ENCODE peak calls at places on chromosomes 2 and 18, in four cellular contexts. K is H1, B is IMR-90, A is H9. V is an unnamed sample.

GRCh38 chr2:200795044-200795443 is 16.7 kb upstream of the BZW1 start:
- DNase-seq in A (peak), B (no peak), K (peak), V (peak)

GRCh38 chr18:39854291-39854690 is 2100.7 kb upstream of the PIK3C3 start:
- DNase-seq in B (no peak), A (no peak), K (no peak), V (no peak)

GRCh38 chr2:197011033-197011432 is 84.5 kb upstream of the PGAP1 start:
- DNase-seq in B (no peak), K (no peak), A (no peak), V (no peak)

GRCh38 chr2:46540496-46541342 is 61.4 kb downstream of the TMEM247 start:
- DNase-seq in K (no peak), B (peak), A (no peak), V (peak)

GRCh38 chr2:68134554-68134953 is 23.1 kb upstream of the PNO1 start:
- DNase-seq in A (no peak), B (no peak), K (no peak), V (peak)

GRCh38 chr2:70087703-70088507 is 628 bp downstream of the PCBP1 start:
- DNase-seq in B (peak), A (peak), K (peak), V (peak)

GRCh38 chr18:63366270-63366990 is 576 bp downstream of the KDSR start:
- DNase-seq in A (peak), K (peak), B (peak), V (peak)

GRCh38 chr2:108829916-108830315 is 43.3 kb downstream of the CCDC138 start:
- DNase-seq in A (no peak), K (no peak), B (no peak), V (no peak)

GRCh38 chr2:95024306-95024880 is 1.1 kb upstream of the MAL start:
- DNase-seq in B (no peak), A (no peak), K (no peak), V (no peak)

GRCh38 chr2:203808041-203808750 is 59.4 kb upstream of the CTLA4 start:
- DNase-seq in A (no peak), B (peak), K (no peak), V (peak)

GRCh38 chr18:74724186-74724585 is 126.5 kb downstream of the ZNF407 start:
- DNase-seq in K (no peak), A (no peak), B (peak), V (no peak)

GRCh38 chr18:74725690-74726089 is 128.0 kb downstream of the ZNF407 start:
- DNase-seq in A (no peak), K (no peak), B (no peak), V (no peak)

GRCh38 chr18:74718312-74718711 is 120.6 kb downstream of the ZNF407 start:
- DNase-seq in K (no peak), A (peak), B (no peak), V (peak)

DNA sequence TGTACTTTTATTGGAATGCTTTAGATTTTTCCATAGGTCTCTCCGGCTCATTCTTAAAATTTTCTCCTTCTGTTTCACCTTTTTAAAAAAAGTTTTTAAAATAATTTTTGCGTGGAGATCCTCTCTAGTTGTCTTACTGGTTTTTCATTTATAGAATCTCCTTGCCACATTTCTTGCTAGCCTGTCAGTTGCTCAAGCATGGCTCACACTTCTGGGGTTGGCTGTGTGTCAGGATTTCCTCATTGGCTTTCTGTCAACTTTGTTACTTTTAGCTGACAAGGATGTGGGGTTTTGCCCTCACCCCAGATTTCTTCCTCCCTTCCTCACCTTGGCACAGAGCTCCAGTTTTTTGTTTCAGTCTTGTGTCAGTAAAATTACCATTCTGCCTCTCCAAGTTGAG is 124.6 kb downstream of the ZNF407 start:
- DNase-seq in K (no peak), A (no peak), B (peak), V (no peak)
- H4K5ac ChIP-seq in K (no peak), A (no peak), B (no peak), V (no peak)

GRCh38 chr2:147865560-147865959 is 20.7 kb downstream of the ACVR2A start:
- DNase-seq in B (no peak), A (no peak), K (no peak), V (no peak)

GRCh38 chr2:147860009-147860408 is 15.2 kb downstream of the ACVR2A start:
- DNase-seq in A (peak), K (no peak), B (no peak), V (peak)

GRCh38 chr2:147862859-147863516 is 18.2 kb downstream of the ACVR2A start:
- DNase-seq in K (no peak), B (no peak), A (no peak), V (no peak)

GRCh38 chr2:147867050-147867449 is 22.2 kb downstream of the ACVR2A start:
- DNase-seq in B (no peak), K (no peak), A (no peak), V (no peak)

GRCh38 chr2:147863835-147864234 is 19.0 kb downstream of the ACVR2A start:
- DNase-seq in K (no peak), A (no peak), B (no peak), V (no peak)
- H4K5ac ChIP-seq in K (no peak), A (no peak), B (no peak), V (no peak)

DNA sequence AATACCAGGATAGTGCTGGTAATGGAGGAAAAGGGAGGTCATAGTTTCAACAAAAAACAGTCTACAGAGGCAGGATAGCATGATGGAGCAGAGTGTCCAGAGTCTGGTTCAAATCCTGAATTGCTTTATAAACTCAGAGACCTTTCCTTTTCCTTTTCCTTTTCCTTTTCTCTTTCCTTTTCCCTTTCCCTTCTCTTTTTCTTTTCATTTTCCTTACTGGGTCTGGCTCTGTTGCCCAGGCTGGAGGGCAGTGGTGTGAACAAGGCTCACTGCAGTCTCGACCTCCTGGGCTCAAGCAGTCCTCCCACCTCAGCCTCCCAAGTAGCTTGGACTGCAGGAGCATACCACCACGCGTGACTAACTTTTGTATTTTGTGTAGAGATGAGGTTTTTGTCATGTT is 31.7 kb downstream of the GIGYF2 start:
- DNase-seq in K (no peak), A (no peak), B (no peak), V (no peak)
- H4K5ac ChIP-seq in K (no peak), A (no peak), B (no peak), V (no peak)

DNA sequence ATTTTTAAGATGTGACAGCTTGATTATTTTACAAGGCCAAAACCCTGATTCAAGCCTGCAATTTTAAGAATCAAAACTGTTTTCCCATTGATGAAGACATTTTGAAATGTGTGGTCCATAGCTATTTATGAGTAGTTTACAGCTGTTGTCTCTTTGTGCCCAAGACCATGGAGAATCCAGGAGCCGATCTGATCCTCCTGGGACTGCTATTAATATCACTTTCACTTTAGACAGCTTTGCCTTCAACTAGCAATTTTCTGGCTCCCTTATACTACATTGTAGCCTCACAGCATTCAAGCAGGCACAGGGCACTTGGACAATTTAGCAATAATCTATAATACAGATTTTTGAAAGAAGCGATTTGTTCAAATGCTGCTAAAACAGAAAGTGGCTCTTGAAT is 172.9 kb downstream of the SLC8A1 start:
- DNase-seq in A (no peak), K (no peak), B (peak), V (no peak)
- H4K5ac ChIP-seq in A (no peak), K (no peak), B (peak), V (no peak)

GRCh38 chr2:79940366-79940765 is 364.2 kb downstream of the LRRTM1 start:
- DNase-seq in B (no peak), A (no peak), K (no peak), V (no peak)

GRCh38 chr2:79936715-79937114 is 367.8 kb downstream of the LRRTM1 start:
- DNase-seq in K (no peak), B (no peak), A (no peak), V (no peak)

GRCh38 chr2:79935771-79936657 is 368.5 kb downstream of the LRRTM1 start:
- DNase-seq in K (no peak), A (peak), B (peak), V (peak)

GRCh38 chr2:79938648-79939047 is 365.9 kb downstream of the LRRTM1 start:
- DNase-seq in B (no peak), A (no peak), K (no peak), V (no peak)

GRCh38 chr2:79935046-79935729 is 369.4 kb downstream of the LRRTM1 start:
- DNase-seq in K (no peak), B (no peak), A (no peak), V (no peak)
- H4K5ac ChIP-seq in K (no peak), B (no peak), A (no peak), V (no peak)

GRCh38 chr2:128260239-128261138 is 58.2 kb downstream of the HS6ST1 start:
- DNase-seq in A (peak), B (peak), K (peak), V (peak)

GRCh38 chr2:128259585-128259984 is 59.1 kb downstream of the HS6ST1 start:
- DNase-seq in B (no peak), K (no peak), A (no peak), V (peak)

GRCh38 chr2:128262315-128263253 is 56.1 kb downstream of the HS6ST1 start:
- DNase-seq in A (no peak), B (no peak), K (no peak), V (no peak)

GRCh38 chr2:128263902-128264331 is 54.8 kb downstream of the HS6ST1 start:
- DNase-seq in A (no peak), B (no peak), K (peak), V (no peak)

DNA sequence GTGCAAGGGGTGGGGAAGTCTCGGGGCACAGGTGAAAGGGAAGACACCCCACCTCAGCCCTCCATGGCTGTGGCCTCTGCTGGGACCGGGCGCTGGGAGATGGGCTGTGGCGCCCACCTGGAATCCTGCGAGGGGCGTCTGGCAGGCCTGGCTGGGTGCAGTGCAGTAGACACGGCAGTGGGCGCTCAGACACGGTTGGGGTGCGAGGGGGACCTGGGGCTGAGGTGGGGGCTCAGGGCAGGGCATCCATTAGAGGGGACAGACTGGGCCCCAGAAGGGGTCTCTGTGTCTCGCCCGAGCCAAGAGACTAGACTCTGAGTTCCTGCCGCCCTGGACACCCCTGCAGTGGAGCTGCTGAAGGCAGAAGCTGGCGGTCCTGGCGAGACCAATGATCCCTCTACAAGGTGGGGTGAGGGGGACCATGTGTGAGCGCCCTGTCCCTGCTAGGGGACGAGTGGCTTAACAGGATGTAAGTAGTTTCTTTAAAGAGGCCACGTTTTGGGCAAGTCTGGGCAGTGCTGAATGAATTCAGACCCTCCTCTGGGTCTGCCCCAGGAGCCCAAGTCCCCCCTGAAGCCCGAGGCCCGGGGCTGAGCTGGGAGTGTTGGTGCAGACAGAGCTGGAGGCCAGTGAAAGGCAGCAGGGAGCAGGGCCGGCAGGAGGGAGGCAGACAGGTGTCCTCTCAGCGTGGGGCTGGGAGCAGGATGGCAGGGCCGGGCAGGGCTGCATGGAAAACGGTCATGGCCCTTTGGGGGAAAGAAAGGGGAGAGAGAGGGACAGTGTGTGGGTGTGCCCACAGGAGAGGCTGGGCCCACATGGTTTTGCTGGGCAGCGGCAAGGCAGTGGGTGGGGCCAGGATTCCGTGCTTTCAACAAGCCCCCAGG is 57.2 kb downstream of the HS6ST1 start:
- DNase-seq in B (no peak), A (peak), K (peak), V (no peak)
- H4K5ac ChIP-seq in B (no peak), A (no peak), K (peak), V (no peak)